ENCODE peak calls at places on chromosome 1, in six cellular contexts. Z, A, U, V, D and S are unnamed samples.

GRCh38 chr1:36323636-36324321 is at the start of gene EVA1B:
- DNase-seq in U (peak), Z (peak), D (peak), A (peak), V (peak), S (peak)

GRCh38 chr1:224565611-224566406 is 50.3 kb upstream of the CNIH3 start:
- DNase-seq in V (no peak), Z (no peak), D (peak), A (no peak), U (peak), S (no peak)

GRCh38 chr1:33424610-33425009 is 6.3 kb downstream of the PHC2 start:
- DNase-seq in A (no peak), Z (no peak), V (no peak), D (peak), U (no peak), S (no peak)

GRCh38 chr1:154623358-154623757 is 15.4 kb upstream of the ADAR start:
- DNase-seq in V (no peak), D (no peak), U (no peak), A (no peak), Z (no peak), S (peak)

GRCh38 chr1:17735791-17736190 is 19.3 kb upstream of the ACTL8 start:
- DNase-seq in A (no peak), U (no peak), V (no peak), Z (no peak), D (no peak), S (no peak)

GRCh38 chr1:179599623-179600249 is 8.1 kb downstream of the TDRD5 start:
- DNase-seq in A (peak), D (peak), V (peak), Z (no peak), U (peak), S (peak)

GRCh38 chr1:23209765-23210164 is 7.5 kb downstream of the HTR1D start:
- DNase-seq in D (no peak), A (no peak), U (no peak), V (no peak), Z (no peak), S (no peak)

GRCh38 chr1:32742132-32742947 is 39.8 kb upstream of the SYNC start:
- DNase-seq in A (no peak), D (no peak), U (no peak), Z (peak), V (no peak), S (no peak)

GRCh38 chr1:205565799-205566198 is 61.3 kb downstream of the CDK18 start:
- DNase-seq in Z (no peak), A (no peak), V (no peak), U (no peak), D (no peak), S (no peak)

GRCh38 chr1:108828074-108828961 is 28.6 kb downstream of the AKNAD1 start:
- DNase-seq in U (peak), Z (peak), D (peak), V (peak), A (peak), S (peak)
- TF ChIP-seq CTCF in U (peak), Z (peak), D (peak), V (peak), A (peak), S (peak)

GRCh38 chr1:85707990-85708825 is at the start of gene ZNHIT6:
- DNase-seq in Z (peak), U (peak), V (peak), D (peak), A (peak), S (peak)
- TF ChIP-seq CTCF in Z (no peak), U (peak), V (peak), D (peak), A (peak), S (peak)

GRCh38 chr1:163561570-163562295 is 240.0 kb downstream of the NUF2 start:
- DNase-seq in U (peak), Z (no peak), A (peak), D (no peak), V (peak), S (peak)
- TF ChIP-seq CTCF in U (peak), Z (no peak), A (peak), D (peak), V (peak), S (no peak)

GRCh38 chr1:214009613-214010550 is 22.1 kb downstream of the PROX1 start:
- DNase-seq in V (no peak), A (no peak), D (no peak), Z (no peak), U (no peak), S (no peak)
- TF ChIP-seq CTCF in V (no peak), A (no peak), D (no peak), Z (no peak), U (no peak), S (no peak)

GRCh38 chr1:13788795-13789194 is 88.8 kb downstream of the PRDM2 start:
- DNase-seq in D (no peak), V (no peak), Z (no peak), A (no peak), U (no peak), S (no peak)
- TF ChIP-seq CTCF in D (no peak), V (peak), Z (no peak), A (no peak), U (no peak), S (no peak)

DNA sequence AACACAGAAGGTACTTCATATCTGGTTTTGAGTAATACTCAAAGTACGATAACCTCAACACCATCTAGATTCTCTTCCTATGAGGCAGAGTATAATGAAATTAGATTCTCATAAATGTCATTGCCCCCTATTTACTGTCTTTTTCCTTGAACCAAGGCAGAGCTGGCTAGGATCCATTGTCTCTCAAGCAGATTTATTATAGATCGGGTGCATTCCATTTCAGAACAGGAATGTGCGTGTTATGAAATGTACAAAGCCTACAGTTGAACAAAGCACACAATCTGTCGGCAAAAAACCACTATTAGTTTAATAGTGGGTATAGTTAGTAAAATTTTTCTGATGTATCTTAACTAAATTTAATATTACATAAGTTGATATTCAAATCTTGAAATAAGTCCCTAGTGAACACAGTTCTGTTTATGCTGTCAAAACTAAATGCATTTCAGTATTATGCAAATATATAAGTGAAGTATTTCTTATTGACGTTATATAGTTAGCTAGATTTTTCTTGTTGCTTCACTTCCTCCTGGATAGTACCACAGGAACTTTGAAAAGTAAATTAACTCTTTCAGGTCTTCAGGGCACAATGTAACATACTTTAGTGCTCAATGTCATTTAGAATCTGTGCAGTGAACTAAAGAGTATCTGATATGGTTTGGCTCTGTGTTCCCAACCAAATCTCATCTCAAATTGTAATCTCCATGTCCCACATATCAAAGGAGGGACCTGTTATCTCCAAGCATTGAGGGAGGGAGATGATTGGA is 92.1 kb downstream of the DDAH1 start:
- DNase-seq in U (peak), A (peak), Z (no peak), V (peak), D (peak), S (no peak)
- TF ChIP-seq CTCF in U (no peak), A (no peak), Z (no peak), V (no peak), D (no peak), S (no peak)

GRCh38 chr1:217911908-217912307 is 280.8 kb downstream of the SPATA17 start:
- DNase-seq in V (peak), A (peak), Z (no peak), D (no peak), U (no peak), S (peak)

GRCh38 chr1:217907504-217907903 is 276.4 kb downstream of the SPATA17 start:
- DNase-seq in D (peak), V (peak), Z (no peak), A (peak), U (no peak), S (peak)

GRCh38 chr1:217910791-217911320 is 279.7 kb downstream of the SPATA17 start:
- DNase-seq in A (no peak), U (no peak), Z (no peak), V (no peak), D (no peak), S (no peak)

GRCh38 chr1:217910205-217910604 is 279.1 kb downstream of the SPATA17 start:
- DNase-seq in A (no peak), V (no peak), Z (no peak), U (no peak), D (no peak), S (no peak)
- TF ChIP-seq CTCF in A (no peak), V (no peak), Z (no peak), U (no peak), D (no peak), S (no peak)